ENCODE peak calls at places on chromosomes 3 and 15, in ten cellular contexts. T, R, N, W, X, D, Z, H, J and I are unnamed samples.
A peak's percentile ranks its signal among the peaks of the same experiment; 100 is the strongest.

GRCh38 chr3:15449489-15449888 is 22.1 kb downstream of the EAF1 start:
- DNase-seq in R (no peak), X (no peak), Z (no peak), N (no peak), D (no peak), J (no peak), H (no peak), W (no peak), T (no peak), I (no peak)

GRCh38 chr15:48806151-48806550 is 4.7 kb downstream of the CEP152 start:
- DNase-seq in J (peak; percentile 15), H (no peak), X (no peak), Z (no peak), R (no peak), T (peak; percentile 40), D (peak; percentile 57), N (peak; percentile 47), W (peak; percentile 49), I (no peak)

GRCh38 chr3:129031476-129032215 is 28.9 kb upstream of the GP9 start:
- DNase-seq in X (no peak), N (no peak), R (peak; percentile 14), H (no peak), J (no peak), W (no peak), T (no peak), D (no peak), Z (no peak), I (no peak)

GRCh38 chr3:185200639-185201038 is 47.8 kb upstream of the C3orf70 start:
- DNase-seq in N (peak; percentile 84), J (peak; percentile 79), W (peak; percentile 83), X (no peak), T (no peak), Z (no peak), D (peak; percentile 76), H (peak; percentile 99), R (no peak), I (peak; percentile 33)

GRCh38 chr3:6806991-6807390 is 53.9 kb upstream of the GRM7 start:
- DNase-seq in X (no peak), T (no peak), D (no peak), Z (no peak), R (no peak), J (no peak), H (no peak), W (no peak), N (no peak), I (no peak)

GRCh38 chr3:36707623-36708409 is 56.5 kb downstream of the DCLK3 start:
- DNase-seq in X (peak; percentile 29), J (peak; percentile 65), D (peak; percentile 35), H (peak; percentile 80), T (peak; percentile 40), W (peak; percentile 21), N (peak; percentile 84), Z (no peak), R (no peak), I (no peak)

GRCh38 chr3:143821862-143822261 is 26.4 kb downstream of the SLC9A9 start:
- DNase-seq in T (no peak), Z (no peak), X (no peak), R (no peak), D (no peak), N (no peak), J (no peak), W (no peak), H (no peak), I (no peak)

GRCh38 chr3:42780892-42781700 is 8.0 kb upstream of the CCDC13 start:
- DNase-seq in T (peak; percentile 88), N (peak; percentile 71), Z (peak; percentile 78), D (peak; percentile 89), R (no peak), H (peak; percentile 76), W (peak; percentile 91), X (peak; percentile 72), J (peak; percentile 80), I (no peak)

GRCh38 chr3:111803123-111803593 is 55.9 kb upstream of the PHLDB2 start:
- DNase-seq in T (no peak), X (peak; percentile 94), N (peak; percentile 95), R (peak; percentile 39), H (peak; percentile 97), J (peak; percentile 97), D (peak; percentile 99), Z (no peak), W (peak; percentile 99), I (peak; percentile 93)

GRCh38 chr3:125053304-125053699 is 2.5 kb downstream of the HEG1 start:
- DNase-seq in Z (no peak), D (no peak), N (no peak), X (no peak), R (no peak), H (no peak), T (no peak), J (no peak), W (no peak), I (no peak)
- H3K4me3 ChIP-seq in Z (peak overlapping the region; percentile 2), D (peak overlapping the region; percentile 91), N (peak overlapping the region; percentile 78), X (peak overlapping the region; percentile 67), R (no peak overlapping the region), H (no peak overlapping the region), T (no peak overlapping the region), J (peak overlapping the region; percentile 96), W (peak overlapping the region; percentile 96), I (no peak overlapping the region)

GRCh38 chr15:96585634-96586386 is 255.3 kb downstream of the NR2F2 start:
- DNase-seq in N (no peak), T (peak; percentile 24), J (peak; percentile 6), H (peak; percentile 7), Z (peak; percentile 46), X (no peak), W (peak; percentile 14), D (peak; percentile 41), R (no peak), I (no peak)
- TF ChIP-seq CTCF in N (peak; percentile 51), T (peak; percentile 69), J (peak; percentile 46), H (peak; percentile 18), Z (peak; percentile 53), X (peak; percentile 42), W (peak; percentile 26), D (peak; percentile 38), R (no peak), I (peak; percentile 66)

DNA sequence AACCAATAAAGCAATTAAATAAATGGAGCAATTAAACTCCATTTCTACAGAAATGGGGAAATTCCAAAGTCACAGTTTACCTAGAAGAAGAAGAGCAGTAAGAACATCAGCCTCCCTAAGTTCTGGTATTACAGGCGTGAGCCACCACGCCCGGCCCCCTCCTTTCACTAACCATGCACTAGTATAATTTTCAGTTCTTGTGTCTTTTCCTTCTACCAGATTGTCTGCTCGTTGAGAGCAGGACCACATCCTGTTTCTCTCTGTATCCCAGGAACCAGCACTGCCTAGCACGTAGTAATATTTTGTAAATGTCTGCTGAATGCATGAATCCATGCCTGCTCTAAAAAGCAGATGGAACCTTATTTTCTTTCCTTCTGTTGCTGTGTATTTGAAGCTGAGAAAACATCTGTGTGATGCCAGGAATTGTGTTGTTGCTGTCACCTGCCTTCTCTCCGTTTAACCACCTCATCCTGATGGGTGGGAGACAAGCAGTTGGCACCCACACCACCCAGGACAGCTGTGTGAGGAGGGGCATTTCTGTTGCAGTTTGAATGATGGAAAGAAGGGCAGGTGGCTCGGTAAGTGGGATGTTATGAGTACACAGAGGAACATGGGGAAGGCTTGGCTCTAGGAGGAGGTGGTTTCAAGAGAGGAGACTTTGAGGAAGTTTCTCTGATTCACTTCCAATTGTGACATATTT is 30.0 kb downstream of the PXYLP1 start:
- DNase-seq in J (no peak), N (no peak), H (no peak), T (no peak), R (no peak), W (no peak), X (no peak), D (no peak), Z (no peak), I (no peak)
- H3K4me3 ChIP-seq in J (no peak overlapping the region), N (no peak overlapping the region), H (no peak overlapping the region), T (no peak overlapping the region), R (no peak overlapping the region), W (no peak overlapping the region), X (no peak overlapping the region), D (no peak overlapping the region), Z (no peak overlapping the region), I (no peak overlapping the region)

GRCh38 chr15:71125831-71126453 is 10.7 kb downstream of the THSD4 start:
- DNase-seq in Z (peak; percentile 21), X (no peak), R (no peak), D (no peak), W (peak; percentile 42), H (no peak), J (peak; percentile 29), N (peak; percentile 34), T (peak; percentile 68), I (no peak)
- TF ChIP-seq CTCF in Z (peak; percentile 32), X (peak; percentile 33), R (no peak), D (peak; percentile 40), W (peak; percentile 52), H (peak; percentile 12), J (peak; percentile 26), N (peak; percentile 67), T (peak; percentile 47), I (peak; percentile 43)

GRCh38 chr15:77417642-77418041 is 2.3 kb downstream of the PEAK1 start:
- DNase-seq in N (no peak), D (no peak), R (no peak), X (no peak), W (peak; percentile 26), J (peak; percentile 9), Z (no peak), T (no peak), H (no peak), I (no peak)
- H3K4me3 ChIP-seq in N (no peak overlapping the region), D (peak overlapping the region; percentile 90), R (no peak overlapping the region), X (peak overlapping the region; percentile 71), W (peak overlapping the region; percentile 84), J (peak overlapping the region; percentile 94), Z (peak overlapping the region; percentile 94), T (no peak overlapping the region), H (no peak overlapping the region), I (no peak overlapping the region)

GRCh38 chr3:102529452-102529851 is 94.6 kb downstream of the ZPLD1 start:
- DNase-seq in W (peak; percentile 26), R (no peak), N (no peak), H (peak; percentile 55), X (no peak), T (peak; percentile 69), Z (peak; percentile 41), D (peak; percentile 27), J (peak; percentile 7), I (no peak)
- TF ChIP-seq CTCF in W (peak; percentile 48), R (no peak), N (peak; percentile 68), H (peak; percentile 74), X (peak; percentile 42), T (peak; percentile 63), Z (peak; percentile 56), D (peak; percentile 41), J (peak; percentile 21), I (peak; percentile 88)